ENCODE peak calls at places on chromosomes 5 and 9, in six cellular contexts. J, L, X, V, H and C are unnamed samples.

GRCh38 chr5:100306000-100306399 is 229.2 kb upstream of the FAM174A start:
- DNase-seq in J (no peak), L (no peak), X (no peak), V (no peak), H (no peak), C (no peak)

GRCh38 chr5:53601570-53601969 is 41.1 kb downstream of the NDUFS4 start:
- DNase-seq in J (no peak), L (peak; percentile 23), X (no peak), V (no peak), H (no peak), C (peak; percentile 10)

GRCh38 chr9:121463026-121463827 is 36.4 kb downstream of the GGTA1 start:
- DNase-seq in J (no peak), L (no peak), X (peak; percentile 82), V (no peak), H (peak; percentile 16), C (peak; percentile 13)

GRCh38 chr9:120348951-120349429 is 231.0 kb downstream of the CDK5RAP2 start:
- DNase-seq in J (peak; percentile 65), L (peak; percentile 37), X (no peak), V (peak; percentile 36), H (peak; percentile 42), C (peak; percentile 57)

GRCh38 chr5:96048763-96049162 is 87.1 kb upstream of the ELL2 start:
- DNase-seq in J (no peak), L (no peak), X (no peak), V (no peak), H (no peak), C (no peak)

GRCh38 chr9:120436937-120437592 is 142.9 kb downstream of the CDK5RAP2 start:
- DNase-seq in J (no peak), L (no peak), X (no peak), V (peak; percentile 9), H (no peak), C (peak; percentile 57)

GRCh38 chr9:129886226-129887174 is 51.2 kb downstream of the USP20 start:
- DNase-seq in J (no peak), L (no peak), X (no peak), V (no peak), H (no peak), C (no peak)

GRCh38 chr5:174229640-174230350 is 184.3 kb downstream of the NSG2 start:
- DNase-seq in J (no peak), L (peak; percentile 95), X (no peak), V (no peak), H (no peak), C (peak; percentile 1)

GRCh38 chr5:125129151-125129806 is 382.8 kb upstream of the ZNF608 start:
- DNase-seq in J (no peak), L (no peak), X (no peak), V (no peak), H (no peak), C (no peak)

GRCh38 chr9:75087279-75087823 is 604 bp downstream of the NMRK1 start:
- DNase-seq in J (peak; percentile 31), L (peak; percentile 63), X (no peak), V (peak; percentile 50), H (peak; percentile 18), C (peak; percentile 68)

GRCh38 chr5:169350759-169351240 is 49.9 kb upstream of the SLIT3 start:
- DNase-seq in J (no peak), L (peak; percentile 97), X (peak; percentile 76), V (peak; percentile 100), H (no peak), C (peak; percentile 72)

GRCh38 chr9:131008909-131009618 is at the start of gene LAMC3:
- DNase-seq in J (no peak), L (no peak), X (no peak), V (no peak), H (no peak), C (no peak)

GRCh38 chr9:32525506-32525905 is 490 bp downstream of the RIGI start:
- DNase-seq in J (no peak), L (peak; percentile 8), X (no peak), V (no peak), H (no peak), C (peak; percentile 29)

GRCh38 chr9:81772144-81772543 is 82.8 kb upstream of the TLE1 start:
- DNase-seq in J (no peak), L (peak; percentile 43), X (no peak), V (no peak), H (no peak), C (no peak)

GRCh38 chr9:123757547-123757946 is 172.4 kb downstream of the DENND1A start:
- DNase-seq in J (no peak), L (no peak), X (no peak), V (no peak), H (no peak), C (peak; percentile 53)

GRCh38 chr5:137220523-137220927 is 278.6 kb downstream of the SPOCK1 start:
- DNase-seq in J (peak; percentile 31), L (peak; percentile 66), X (peak; percentile 38), V (peak; percentile 72), H (no peak), C (peak; percentile 80)

GRCh38 chr9:124894741-124895170 is 32.8 kb downstream of the ARPC5L start:
- DNase-seq in J (no peak), L (peak; percentile 52), X (no peak), V (peak; percentile 34), H (no peak), C (peak; percentile 56)

GRCh38 chr5:133995903-133996563 is 8.7 kb downstream of the VDAC1 start:
- DNase-seq in J (no peak), L (no peak), X (no peak), V (no peak), H (no peak), C (no peak)

GRCh38 chr9:89596937-89597555 is 7.8 kb upstream of the GADD45G start:
- DNase-seq in J (no peak), L (no peak), X (no peak), V (no peak), H (no peak), C (no peak)

GRCh38 chr9:89555426-89556375 is 49.1 kb upstream of the GADD45G start:
- DNase-seq in J (peak; percentile 65), L (peak; percentile 10), X (no peak), V (no peak), H (no peak), C (peak; percentile 59)

GRCh38 chr5:95043234-95043633 is 241.7 kb downstream of the MCTP1 start:
- DNase-seq in J (no peak), L (no peak), X (no peak), V (no peak), H (no peak), C (no peak)

GRCh38 chr9:33285502-33285901 is 4.8 kb upstream of the NFX1 start:
- DNase-seq in J (no peak), L (no peak), X (no peak), V (no peak), H (no peak), C (no peak)

GRCh38 chr5:144467795-144468194 is 297.1 kb downstream of the KCTD16 start:
- DNase-seq in J (no peak), L (peak; percentile 52), X (no peak), V (no peak), H (no peak), C (peak; percentile 54)

GRCh38 chr9:68614121-68614520 is 73.4 kb upstream of the TMEM252 start:
- DNase-seq in J (no peak), L (no peak), X (no peak), V (no peak), H (no peak), C (no peak)
- TF ChIP-seq CTCF in J (no peak), L (no peak), X (no peak), V (no peak), H (no peak), C (no peak)

GRCh38 chr9:77966718-77967117 is 64.9 kb downstream of the GNAQ start:
- DNase-seq in J (no peak), L (no peak), X (no peak), V (no peak), H (no peak), C (no peak)

GRCh38 chr9:77965445-77965844 is 66.2 kb downstream of the GNAQ start:
- DNase-seq in J (no peak), L (no peak), X (no peak), V (no peak), H (no peak), C (no peak)

GRCh38 chr9:77961541-77961940 is 70.1 kb downstream of the GNAQ start:
- DNase-seq in J (no peak), L (no peak), X (no peak), V (no peak), H (no peak), C (peak; percentile 29)

GRCh38 chr9:77960356-77961153 is 71.1 kb downstream of the GNAQ start:
- DNase-seq in J (no peak), L (no peak), X (no peak), V (no peak), H (no peak), C (no peak)

DNA sequence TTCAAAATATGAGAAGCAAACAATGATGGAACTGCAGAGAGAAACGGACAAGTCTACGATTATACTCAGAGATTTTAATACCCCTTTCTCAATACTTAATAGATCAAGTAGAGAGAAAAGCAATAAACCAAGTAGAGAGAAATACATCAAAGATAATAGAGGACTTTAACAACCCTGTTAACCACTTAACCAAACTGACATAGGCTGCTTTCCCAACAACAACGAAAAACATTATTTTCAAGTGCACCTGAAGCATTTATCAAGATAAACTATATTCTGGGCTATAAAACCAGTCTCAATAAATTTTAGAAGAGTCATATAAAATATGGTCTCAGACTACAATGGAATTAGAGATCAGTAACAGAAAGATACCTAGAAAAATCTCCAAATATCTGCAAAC is 67.4 kb downstream of the GNAQ start:
- DNase-seq in J (no peak), L (no peak), X (no peak), V (no peak), H (no peak), C (no peak)
- TF ChIP-seq CTCF in J (no peak), L (no peak), X (no peak), V (no peak), H (no peak), C (no peak)

DNA sequence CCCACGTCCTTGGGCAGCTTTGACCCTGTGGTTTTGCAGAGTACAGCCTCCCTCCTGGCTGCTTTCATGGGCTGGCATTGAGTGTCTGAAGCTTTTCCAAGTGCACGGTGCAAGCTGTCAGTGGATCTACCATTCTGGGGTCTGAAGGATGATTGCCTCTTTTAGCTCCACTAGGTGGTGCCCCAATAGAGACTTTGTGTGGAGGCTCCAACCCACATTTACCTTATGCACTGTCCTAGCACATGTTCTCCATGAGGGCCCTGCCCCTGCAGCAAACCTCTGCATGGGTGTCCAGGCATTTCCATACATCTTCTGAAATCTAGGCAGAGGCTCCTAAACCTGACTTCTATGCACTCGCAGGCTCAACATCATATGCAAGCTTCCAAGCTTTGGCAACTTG is 644.2 kb upstream of the CDH9 start:
- DNase-seq in J (no peak), L (no peak), X (no peak), V (no peak), H (no peak), C (no peak)
- TF ChIP-seq CTCF in J (no peak), L (peak; percentile 26), X (no peak), V (no peak), H (peak; percentile 22), C (no peak)

DNA sequence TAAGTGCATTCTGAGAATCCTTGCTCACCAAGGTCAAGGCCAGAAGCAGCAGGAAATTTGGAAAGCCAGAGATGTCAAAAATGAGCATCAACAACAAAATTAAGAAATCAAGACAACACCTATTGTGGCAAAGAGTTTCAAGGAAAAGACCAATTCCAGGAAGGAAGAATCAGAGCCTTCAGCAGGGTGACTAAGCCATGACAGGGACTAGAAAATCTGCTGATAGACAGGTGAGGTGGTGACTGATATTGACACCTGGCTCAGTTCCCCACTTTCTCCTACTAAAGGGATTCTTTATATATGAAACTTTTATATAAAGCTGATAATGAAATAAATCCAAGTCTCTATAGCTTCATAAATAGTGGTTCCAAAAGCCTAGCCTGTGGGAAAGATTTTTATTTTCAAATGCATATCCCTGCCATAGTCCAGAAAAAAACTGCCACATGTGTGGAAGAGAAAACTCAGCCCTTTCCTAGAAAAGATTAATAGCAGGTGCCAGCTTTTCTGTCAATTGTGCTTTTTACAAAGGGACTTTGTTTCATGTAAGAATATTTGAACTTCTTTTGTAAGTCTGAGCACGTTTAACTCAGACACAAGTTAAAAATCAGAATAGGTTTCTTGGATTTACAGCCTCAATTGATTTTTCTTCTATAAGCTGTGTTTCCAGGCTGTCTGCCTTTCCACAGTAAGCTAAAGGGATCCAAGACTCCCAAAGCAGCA is 81.1 kb upstream of the GRAMD2B start:
- DNase-seq in J (no peak), L (no peak), X (no peak), V (no peak), H (no peak), C (no peak)
- TF ChIP-seq CTCF in J (no peak), L (no peak), X (no peak), V (no peak), H (no peak), C (no peak)